ENCODE peak calls at places on chromosomes 16 and 17, in four cellular contexts. T is GM12891, G is K562, Z is GM12878. Q is an unnamed sample.
A peak's percentile ranks its signal among the peaks of the same experiment; 100 is the strongest.

GRCh38 chr17:19409066-19409465 is 2.0 kb upstream of the RNF112 start:
- DNase-seq in Z (no peak), T (no peak), G (no peak), Q (no peak)

GRCh38 chr16:54194008-54194731 is 92.4 kb downstream of the IRX3 start:
- DNase-seq in T (no peak), Z (no peak), G (no peak), Q (no peak)

GRCh38 chr16:81482329-81483063 is 37.9 kb downstream of the CMIP start:
- DNase-seq in G (peak; percentile 88), Z (no peak), T (no peak), Q (no peak)

GRCh38 chr17:18328643-18329204 is 13.6 kb downstream of the SMCR8 start:
- DNase-seq in T (no peak), G (no peak), Z (no peak), Q (no peak)

GRCh38 chr17:27076814-27077213 is 217.1 kb upstream of the WSB1 start:
- DNase-seq in Z (no peak), G (no peak), T (no peak), Q (no peak)

GRCh38 chr17:35167666-35168065 is 20.0 kb downstream of the UNC45B start:
- DNase-seq in Z (no peak), G (no peak), T (no peak), Q (no peak)

GRCh38 chr16:85026696-85027095 is 899 bp upstream of the KIAA0513 start:
- DNase-seq in T (no peak), G (no peak), Z (no peak), Q (no peak)

GRCh38 chr16:24357511-24357910 is 101.4 kb downstream of the CACNG3 start:
- DNase-seq in Z (no peak), T (no peak), G (no peak), Q (no peak)

GRCh38 chr17:57499648-57500049 is 243.3 kb downstream of the MSI2 start:
- DNase-seq in G (peak; percentile 21), T (no peak), Z (no peak), Q (no peak)

GRCh38 chr17:55706808-55707773 is 15.6 kb downstream of the TMEM100 start:
- DNase-seq in G (no peak), T (no peak), Z (no peak), Q (no peak)

GRCh38 chr17:77228224-77229215 is 87.8 kb downstream of the SEC14L1 start:
- DNase-seq in G (no peak), Z (no peak), T (no peak), Q (no peak)
- TF ChIP-seq SPI1 in G (no peak), Z (no peak), T (no peak), Q (no peak)

GRCh38 chr16:87244646-87245197 is 72.5 kb downstream of the C16orf95 start:
- DNase-seq in G (no peak), Z (no peak), T (no peak), Q (no peak)
- TF ChIP-seq SPI1 in G (no peak), Z (no peak), T (no peak), Q (no peak)

GRCh38 chr16:31464348-31464769 is 5.1 kb downstream of the ARMC5 start:
- DNase-seq in Z (no peak), T (no peak), G (no peak), Q (no peak)

GRCh38 chr16:31459722-31460581 is 651 bp downstream of the ARMC5 start:
- DNase-seq in G (peak; percentile 99), T (peak; percentile 88), Z (peak; percentile 96), Q (peak; percentile 97)

GRCh38 chr16:31460582-31461002 is 1.3 kb downstream of the ARMC5 start:
- DNase-seq in T (no peak), G (peak; percentile 67), Z (no peak), Q (peak; percentile 35)

GRCh38 chr16:31461201-31461920 is 2.1 kb downstream of the ARMC5 start:
- DNase-seq in Z (no peak), G (no peak), T (no peak), Q (no peak)

GRCh38 chr16:31461921-31462804 is 2.9 kb downstream of the ARMC5 start:
- DNase-seq in Z (no peak), T (no peak), G (no peak), Q (no peak)
- TF ChIP-seq SPI1 in Z (no peak), T (no peak), G (no peak), Q (no peak)

GRCh38 chr16:69693916-69694315 is 32.4 kb downstream of the NQO1 start:
- DNase-seq in Z (no peak), T (no peak), G (no peak), Q (no peak)
- TF ChIP-seq SPI1 in Z (no peak), T (no peak), G (no peak), Q (no peak)

DNA sequence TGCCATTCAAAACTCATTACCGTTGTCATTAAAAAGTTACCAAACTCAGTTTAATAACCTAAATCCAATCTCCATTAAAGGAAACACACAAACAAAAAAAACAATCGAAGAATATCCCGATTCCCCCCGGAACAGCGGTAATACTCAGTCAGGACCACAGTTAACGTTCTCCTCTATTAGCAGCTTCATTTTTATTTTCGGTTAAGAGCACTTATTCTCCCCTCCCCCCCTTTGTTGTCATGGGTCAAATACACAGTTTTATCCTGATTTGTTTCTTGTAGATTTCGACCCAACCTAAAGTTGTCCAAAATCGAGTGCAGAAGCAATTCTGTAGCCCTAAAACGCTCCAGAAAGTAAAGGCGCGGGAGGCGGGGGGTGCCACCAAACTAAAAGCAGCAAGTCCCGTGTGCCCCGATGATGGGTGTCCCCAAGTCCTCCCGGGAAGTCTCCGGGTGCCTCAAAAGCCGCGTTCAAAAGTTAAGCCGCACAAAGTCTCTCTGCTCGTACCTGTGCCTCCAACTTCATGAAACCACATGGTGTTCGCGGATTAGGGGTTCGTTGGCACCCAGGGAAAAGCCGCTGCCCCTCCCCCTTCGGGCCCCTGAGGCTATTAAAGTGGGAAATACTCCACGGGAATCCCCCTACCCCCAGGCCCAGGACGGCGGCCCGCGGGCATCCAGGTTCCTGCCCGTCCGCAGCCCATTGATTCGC is 996 bp downstream of the SUMO2 start:
- DNase-seq in G (peak; percentile 45), Z (no peak), T (no peak), Q (peak; percentile 34)
- TF ChIP-seq SPI1 in G (no peak), Z (no peak), T (no peak), Q (no peak)